ENCODE peak calls at places on chromosomes 13 and 19, in four cellular contexts. X, B, W and A are unnamed samples.
A peak's percentile ranks its signal among the peaks of the same experiment; 100 is the strongest.

GRCh38 chr13:40665754-40666057 is 735 bp downstream of the FOXO1 start:
- DNase-seq in X (no peak), W (no peak), B (no peak), A (no peak)

GRCh38 chr13:97028441-97029299 is 34.4 kb upstream of the OXGR1 start:
- DNase-seq in X (peak; percentile 90), W (no peak), B (peak; percentile 71), A (peak; percentile 50)

GRCh38 chr19:33399745-33400681 is 26.5 kb downstream of the CEBPG start:
- DNase-seq in B (no peak), W (peak; percentile 64), X (no peak), A (no peak)

GRCh38 chr19:3094638-3095374 is 644 bp downstream of the GNA11 start:
- DNase-seq in X (no peak), B (no peak), W (no peak), A (no peak)

GRCh38 chr13:19023115-19023514 is 158.5 kb downstream of the TUBA3C start:
- DNase-seq in B (no peak), W (no peak), X (no peak), A (no peak)

GRCh38 chr13:40796649-40797048 is 7.2 kb downstream of the SLC25A15 start:
- DNase-seq in B (no peak), W (no peak), X (no peak), A (no peak)

GRCh38 chr13:110680852-110681251 is 25.1 kb downstream of the CARS2 start:
- DNase-seq in X (peak; percentile 48), B (peak; percentile 22), W (no peak), A (peak; percentile 20)

GRCh38 chr19:4373601-4374441 is 26.5 kb downstream of the SH3GL1 start:
- DNase-seq in X (no peak), B (no peak), W (peak; percentile 86), A (no peak)

GRCh38 chr13:76014618-76015315 is 378.6 kb downstream of the LMO7 start:
- DNase-seq in W (no peak), B (peak; percentile 9), X (peak; percentile 90), A (peak; percentile 6)

GRCh38 chr13:29832899-29833298 is 17.5 kb downstream of the UBL3 start:
- DNase-seq in X (no peak), W (no peak), B (no peak), A (no peak)

GRCh38 chr19:39157275-39157996 is 31.9 kb downstream of the PAK4 start:
- DNase-seq in B (no peak), W (no peak), X (no peak), A (no peak)

GRCh38 chr13:76954568-76954967 is 6.3 kb downstream of the ACOD1 start:
- DNase-seq in B (no peak), X (no peak), W (no peak), A (no peak)

GRCh38 chr19:19399733-19400438 is 5.6 kb upstream of the GATAD2A start:
- DNase-seq in W (no peak), B (no peak), X (no peak), A (no peak)

GRCh38 chr13:51152713-51153112 is 41.6 kb upstream of the C13orf42 start:
- DNase-seq in B (no peak), X (no peak), W (no peak), A (no peak)

GRCh38 chr13:48976677-48977625 is 1.2 kb downstream of the FNDC3A start:
- DNase-seq in B (no peak), X (peak; percentile 58), W (no peak), A (no peak)